ENCODE peak calls at places on chromosome 14, in six cellular contexts. Z is effector CD4-positive, alpha-beta T cell; B is HuH-7.5; O is activated CD4-positive, alpha-beta T cell treated with anti-CD3 and anti-CD28 coated beads for 4 hours; D is kidney tubule cell; F is GM12891. R is an unnamed sample.

GRCh38 chr14:25048170-25049126 is 1.5 kb downstream of the STXBP6 start:
- DNase-seq in B (no peak), Z (no peak), D (peak; percentile 30), F (no peak), O (no peak), R (no peak)

GRCh38 chr14:105199093-105199492 is 18.0 kb upstream of the NUDT14 start:
- DNase-seq in Z (no peak), D (no peak), F (no peak), O (no peak), B (no peak), R (no peak)

GRCh38 chr14:90274808-90275454 is 18.6 kb downstream of the PSMC1 start:
- DNase-seq in D (peak; percentile 58), Z (no peak), F (no peak), O (peak; percentile 37), B (no peak), R (no peak)

GRCh38 chr14:94165744-94166143 is 8.4 kb upstream of the PPP4R4 start:
- DNase-seq in F (no peak), D (no peak), O (no peak), B (no peak), Z (no peak), R (no peak)

GRCh38 chr14:51006781-51007211 is 62.5 kb upstream of the PYGL start:
- DNase-seq in Z (no peak), B (no peak), F (no peak), D (peak; percentile 81), O (no peak), R (no peak)

GRCh38 chr14:68664225-68664681 is 128.6 kb downstream of the ZFP36L1 start:
- DNase-seq in F (no peak), B (no peak), Z (no peak), O (no peak), D (no peak), R (no peak)

GRCh38 chr14:24634158-24634557 is at the start of gene GZMB:
- DNase-seq in D (no peak), F (no peak), O (peak; percentile 47), B (no peak), Z (no peak), R (peak; percentile 69)

GRCh38 chr14:75476274-75476995 is 45.8 kb upstream of the BATF start:
- DNase-seq in F (no peak), O (no peak), D (no peak), B (no peak), Z (no peak), R (no peak)

R was measured in activated CD8-positive, alpha-beta memory T cell treated with anti-CD3 and anti-CD28 coated beads, Interleukin-2, amount 50 U/mL, for 4 hours.